ENCODE peak calls at places on chromosomes 5 and 9, in eight cellular contexts. U is pancreas, I is tibial nerve, C is tibial artery, T is A549, S is psoas muscle, R is left lung, X is kidney epithelial cell. A is an unnamed sample.

GRCh38 chr9:37676411-37676830 is 25.7 kb downstream of the FRMPD1 start:
- DNase-seq in U (no peak), I (no peak), C (no peak), T (no peak), S (peak; percentile 33), R (no peak), X (no peak), A (no peak)

GRCh38 chr5:132257131-132258101 is at the start of gene PDLIM4:
- DNase-seq in U (no peak), I (no peak), C (peak; percentile 78), T (no peak), S (peak; percentile 57), R (no peak), X (no peak), A (no peak)

GRCh38 chr9:127921592-127922120 is 4.8 kb upstream of the ST6GALNAC4 start:
- DNase-seq in U (no peak), I (peak; percentile 60), C (no peak), T (no peak), S (peak; percentile 79), R (peak; percentile 81), X (no peak), A (no peak)

GRCh38 chr9:26955222-26955903 is 849 bp upstream of the IFT74 start:
- DNase-seq in U (no peak), I (no peak), C (no peak), T (no peak), S (no peak), R (no peak), X (no peak), A (no peak)

GRCh38 chr9:4349841-4350418 is 50.1 kb upstream of the GLIS3 start:
- DNase-seq in U (no peak), I (no peak), C (no peak), T (no peak), S (no peak), R (no peak), X (no peak), A (no peak)

GRCh38 chr5:153896701-153897100 is 142.0 kb downstream of the FAM114A2 start:
- DNase-seq in U (no peak), I (no peak), C (no peak), T (no peak), S (no peak), R (no peak), X (no peak), A (peak; percentile 39)

GRCh38 chr9:133334161-133334560 is 1.8 kb downstream of the SURF6 start:
- DNase-seq in U (no peak), I (no peak), C (no peak), T (no peak), S (no peak), R (no peak), X (no peak), A (no peak)

GRCh38 chr5:106610041-106610440 is 1060.7 kb downstream of the EFNA5 start:
- DNase-seq in U (no peak), I (no peak), C (no peak), T (no peak), S (no peak), R (no peak), X (peak; percentile 2), A (no peak)

GRCh38 chr5:65094279-65094678 is 325.5 kb downstream of the CWC27 start:
- DNase-seq in U (no peak), I (no peak), C (no peak), T (no peak), S (no peak), R (no peak), X (no peak), A (no peak)

GRCh38 chr5:154491951-154492350 is 13.9 kb upstream of the HAND1 start:
- DNase-seq in U (no peak), I (no peak), C (peak; percentile 35), T (no peak), S (no peak), R (no peak), X (no peak), A (no peak)

GRCh38 chr5:60453186-60453976 is 246.6 kb downstream of the DEPDC1B start:
- DNase-seq in U (no peak), I (no peak), C (no peak), T (no peak), S (no peak), R (no peak), X (no peak), A (no peak)

GRCh38 chr5:130295235-130295634 is 391.0 kb downstream of the CHSY3 start:
- DNase-seq in U (no peak), I (no peak), C (no peak), T (no peak), S (no peak), R (no peak), X (no peak), A (no peak)

GRCh38 chr9:90449213-90449925 is 193.3 kb downstream of the DIRAS2 start:
- DNase-seq in U (no peak), I (no peak), C (no peak), T (no peak), S (no peak), R (no peak), X (peak; percentile 83), A (no peak)

GRCh38 chr5:107790671-107791070 is 119.9 kb upstream of the EFNA5 start:
- DNase-seq in U (no peak), I (no peak), C (no peak), T (no peak), S (no peak), R (no peak), X (no peak), A (no peak)

GRCh38 chr9:125650271-125650737 is 56.7 kb downstream of the MAPKAP1 start:
- DNase-seq in U (no peak), I (no peak), C (no peak), T (no peak), S (no peak), R (no peak), X (peak; percentile 21), A (no peak)

GRCh38 chr5:91706785-91707520 is 323.8 kb upstream of the ARRDC3 start:
- DNase-seq in U (no peak), I (no peak), C (no peak), T (no peak), S (no peak), R (no peak), X (no peak), A (no peak)

GRCh38 chr9:91775011-91775707 is 174.9 kb downstream of the ROR2 start:
- DNase-seq in U (peak; percentile 40), I (peak; percentile 34), C (no peak), T (peak; percentile 66), S (peak; percentile 54), R (peak; percentile 53), X (no peak), A (no peak)

GRCh38 chr9:127081250-127082185 is 40.9 kb downstream of the ANGPTL2 start:
- DNase-seq in U (no peak), I (no peak), C (no peak), T (no peak), S (no peak), R (no peak), X (no peak), A (no peak)

DNA sequence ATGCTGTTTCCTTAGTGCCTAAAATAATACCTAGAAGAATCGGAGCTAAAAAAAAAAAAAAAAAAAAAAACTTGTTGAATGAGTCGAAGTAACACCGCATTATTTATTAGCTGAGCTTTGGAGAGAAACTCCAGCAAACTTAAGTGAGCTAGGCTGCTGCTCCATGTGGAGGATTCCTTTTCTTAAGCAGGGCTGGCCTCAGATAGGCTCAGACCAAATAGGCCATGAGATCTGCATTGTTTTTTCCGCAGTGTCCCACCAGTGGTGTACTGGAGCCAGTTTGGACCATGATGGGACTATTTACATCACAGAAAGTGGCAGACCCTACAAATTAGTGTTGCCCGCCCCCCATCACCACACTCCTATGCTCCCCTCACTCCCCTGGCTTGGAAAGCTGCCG is 341.4 kb downstream of the DTWD2 start:
- DNase-seq in U (no peak), I (no peak), C (no peak), T (no peak), S (no peak), R (no peak), X (no peak), A (no peak)
- H3K4me3 ChIP-seq in U (no peak overlapping the region), I (no peak overlapping the region), C (no peak overlapping the region), T (no peak overlapping the region), S (no peak overlapping the region), R (no peak overlapping the region), X (no peak overlapping the region), A (no peak overlapping the region)

GRCh38 chr9:122904823-122905710 is at the start of gene RC3H2:
- DNase-seq in U (peak; percentile 98), I (peak; percentile 96), C (peak; percentile 99), T (peak; percentile 100), S (peak; percentile 98), R (peak; percentile 99), X (peak; percentile 98), A (peak; percentile 100)
- TF ChIP-seq CTCF in U (no peak), I (no peak), C (no peak), T (no peak), S (no peak), R (no peak), X (no peak), A (no peak)

DNA sequence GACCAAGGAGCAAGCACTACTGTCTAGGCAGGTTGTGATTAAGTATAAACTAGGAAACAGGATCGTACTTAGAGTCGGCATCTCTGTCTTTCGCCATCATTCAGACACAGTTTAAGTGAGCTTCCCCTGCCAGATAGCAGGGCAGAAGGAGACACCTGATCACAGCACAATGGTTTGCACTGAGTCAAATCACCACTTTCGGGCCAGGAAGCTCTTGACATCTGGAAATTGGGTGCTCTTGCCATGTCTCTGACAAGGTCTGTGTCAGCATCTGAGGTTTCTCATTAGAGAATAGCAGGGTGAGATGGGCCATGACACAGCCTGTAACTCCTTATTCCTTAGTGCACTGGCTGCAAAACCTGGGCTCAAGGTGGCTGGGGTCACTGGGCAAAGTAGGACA is 8.3 kb downstream of the ADRB2 start:
- DNase-seq in U (no peak), I (no peak), C (no peak), T (no peak), S (no peak), R (no peak), X (no peak), A (no peak)
- H3K4me3 ChIP-seq in U (no peak overlapping the region), I (no peak overlapping the region), C (no peak overlapping the region), T (no peak overlapping the region), S (peak overlapping the region; percentile 23), R (no peak overlapping the region), X (no peak overlapping the region), A (no peak overlapping the region)

GRCh38 chr5:77843570-77844407 is 67.7 kb upstream of the TBCA start:
- DNase-seq in U (no peak), I (no peak), C (no peak), T (no peak), S (no peak), R (no peak), X (no peak), A (no peak)

GRCh38 chr5:77845273-77845646 is 69.1 kb upstream of the TBCA start:
- DNase-seq in U (no peak), I (no peak), C (no peak), T (no peak), S (no peak), R (no peak), X (no peak), A (no peak)

GRCh38 chr5:77842247-77842646 is 66.1 kb upstream of the TBCA start:
- DNase-seq in U (no peak), I (no peak), C (no peak), T (no peak), S (no peak), R (no peak), X (no peak), A (no peak)

GRCh38 chr5:77846422-77847128 is 70.4 kb upstream of the TBCA start:
- DNase-seq in U (no peak), I (no peak), C (no peak), T (no peak), S (no peak), R (no peak), X (no peak), A (no peak)

GRCh38 chr5:77844408-77845272 is 68.5 kb upstream of the TBCA start:
- DNase-seq in U (no peak), I (no peak), C (no peak), T (no peak), S (peak; percentile 20), R (no peak), X (no peak), A (no peak)
- TF ChIP-seq CTCF in U (no peak), I (no peak), C (no peak), T (no peak), S (no peak), R (no peak), X (peak; percentile 20), A (no peak)